ENCODE peak calls at places on chromosomes 16 and 17, in eight cellular contexts. T, K, Z, P, D, N, F and W are unnamed samples.

GRCh38 chr16:26765087-26765486 is 301.6 kb upstream of the C16orf82 start:
- DNase-seq in T (no peak), K (no peak), F (no peak), P (no peak), D (no peak), Z (no peak), N (no peak), W (peak)

GRCh38 chr17:54992797-54993639 is 24.5 kb downstream of the STXBP4 start:
- DNase-seq in P (no peak), F (no peak), K (peak), D (peak), Z (peak), T (no peak), N (peak), W (peak)

GRCh38 chr16:49183911-49184310 is 97.7 kb downstream of the CBLN1 start:
- DNase-seq in Z (peak), T (no peak), D (no peak), P (no peak), F (peak), K (no peak), N (no peak), W (peak)

GRCh38 chr17:77400445-77400870 is 259.7 kb downstream of the SEC14L1 start:
- DNase-seq in Z (peak), K (no peak), D (peak), P (no peak), F (no peak), T (peak), N (no peak), W (peak)

GRCh38 chr17:7732981-7733557 is 15.5 kb downstream of the DNAH2 start:
- DNase-seq in T (no peak), N (no peak), F (no peak), Z (no peak), P (no peak), K (no peak), D (no peak), W (no peak)

GRCh38 chr16:495127-495748 is 32.3 kb upstream of the CAPN15 start:
- DNase-seq in N (no peak), Z (peak), K (peak), D (no peak), T (no peak), P (no peak), F (no peak), W (no peak)

GRCh38 chr17:62611308-62611707 is 16.2 kb upstream of the MRC2 start:
- DNase-seq in F (no peak), N (no peak), Z (no peak), P (no peak), T (no peak), K (no peak), D (no peak), W (no peak)

GRCh38 chr17:40319651-40320550 is 10.9 kb downstream of the RARA start:
- DNase-seq in N (no peak), F (peak), P (no peak), K (peak), D (peak), T (peak), Z (no peak), W (no peak)

GRCh38 chr16:23214796-23215195 is 32.3 kb downstream of the SCNN1G start:
- DNase-seq in D (no peak), F (no peak), Z (no peak), N (no peak), P (no peak), K (no peak), T (no peak), W (no peak)

GRCh38 chr17:31494259-31495048 is 103.0 kb downstream of the RAB11FIP4 start:
- DNase-seq in Z (peak), N (no peak), P (no peak), K (no peak), D (peak), F (peak), T (peak), W (no peak)

GRCh38 chr16:85420501-85421337 is 192.4 kb upstream of the GSE1 start:
- DNase-seq in Z (no peak), N (no peak), D (peak), T (peak), F (no peak), P (no peak), K (peak), W (peak)

GRCh38 chr17:62627904-62628603 is 584 bp downstream of the MRC2 start:
- DNase-seq in F (peak), N (no peak), D (no peak), T (no peak), P (no peak), Z (no peak), K (peak), W (peak)

GRCh38 chr16:67773099-67773498 is 33.3 kb downstream of the RANBP10 start:
- DNase-seq in N (no peak), P (no peak), K (no peak), T (no peak), D (no peak), Z (no peak), F (peak), W (no peak)